ENCODE peak calls at places on chromosomes 3 and 15, in four cellular contexts. L, M, C and N are unnamed samples.
A peak's percentile ranks its signal among the peaks of the same experiment; 100 is the strongest.

GRCh38 chr15:77187751-77188464 is 117.0 kb upstream of the TSPAN3 start:
- DNase-seq in C (no peak), M (no peak), L (peak; percentile 28), N (no peak)

GRCh38 chr15:72222433-72222832 is 8.6 kb downstream of the PKM start:
- DNase-seq in L (peak; percentile 96), M (no peak), C (no peak), N (no peak)

GRCh38 chr15:66876731-66877545 is 174.9 kb downstream of the SMAD6 start:
- DNase-seq in L (no peak), C (no peak), M (no peak), N (no peak)

GRCh38 chr3:128369106-128369708 is 97.5 kb downstream of the DNAJB8 start:
- DNase-seq in M (no peak), C (no peak), L (no peak), N (no peak)

GRCh38 chr3:65587650-65588439 is 450.9 kb downstream of the MAGI1 start:
- DNase-seq in C (no peak), L (no peak), M (no peak), N (no peak)

GRCh38 chr3:38984731-38985130 is 67.0 kb downstream of the SCN11A start:
- DNase-seq in L (no peak), M (no peak), C (no peak), N (no peak)

GRCh38 chr15:70863450-70864218 is 9.7 kb upstream of the LARP6 start:
- DNase-seq in M (no peak), C (no peak), L (peak; percentile 89), N (no peak)

GRCh38 chr3:63390831-63391230 is 112.7 kb downstream of the SYNPR start:
- DNase-seq in L (peak; percentile 79), M (no peak), C (no peak), N (no peak)

GRCh38 chr3:189714991-189715961 is 84.1 kb downstream of the TP63 start:
- DNase-seq in L (peak; percentile 57), M (no peak), C (no peak), N (no peak)

GRCh38 chr3:195932418-195933043 is 24.2 kb upstream of the TNK2 start:
- DNase-seq in M (no peak), C (no peak), L (no peak), N (no peak)